ENCODE peak calls at places on chromosomes 11 and 22, in five cellular contexts. One of them, this sample, is unnamed.

GRCh38 chr11:69220581-69221051 is 64.9 kb downstream of the SMIM38 start:
- DNase-seq in K562: no peak
- DNase-seq in HCT116: no peak
- DNase-seq in H1: no peak
- DNase-seq in HepG2: no peak
- DNase-seq in this sample: no peak

GRCh38 chr11:20407344-20407743 is 19.8 kb downstream of the PRMT3 start:
- DNase-seq in K562: no peak
- DNase-seq in HCT116: no peak
- DNase-seq in H1: no peak
- DNase-seq in HepG2: no peak
- DNase-seq in this sample: no peak

GRCh38 chr11:113286509-113287497 is 27.6 kb upstream of the TTC12 start:
- DNase-seq in K562: no peak
- DNase-seq in HCT116: no peak
- DNase-seq in H1: no peak
- DNase-seq in HepG2: no peak
- DNase-seq in this sample: no peak

GRCh38 chr11:71481101-71481960 is 28.3 kb downstream of the NADSYN1 start:
- DNase-seq in K562: no peak
- DNase-seq in HCT116: no peak
- DNase-seq in H1: no peak
- DNase-seq in HepG2: no peak
- DNase-seq in this sample: no peak

GRCh38 chr11:64874308-64874707 is 4.1 kb downstream of the EHD1 start:
- DNase-seq in K562: no peak
- DNase-seq in HCT116: no peak
- DNase-seq in H1: no peak
- DNase-seq in HepG2: no peak
- DNase-seq in this sample: no peak

GRCh38 chr22:45818130-45819085 is 146.8 kb downstream of the ATXN10 start:
- DNase-seq in K562: no peak
- DNase-seq in HCT116: no peak
- DNase-seq in H1: no peak
- DNase-seq in HepG2: peak; percentile 16
- DNase-seq in this sample: no peak

GRCh38 chr11:123707606-123708205 is 33.8 kb downstream of the ZNF202 start:
- DNase-seq in K562: peak; percentile 72
- DNase-seq in HCT116: peak; percentile 57
- DNase-seq in H1: peak; percentile 15
- DNase-seq in HepG2: peak; percentile 42
- DNase-seq in this sample: peak; percentile 30

GRCh38 chr11:128324051-128324481 is 263.3 kb downstream of the ETS1 start:
- DNase-seq in K562: no peak
- DNase-seq in HCT116: no peak
- DNase-seq in H1: no peak
- DNase-seq in HepG2: no peak
- DNase-seq in this sample: no peak

GRCh38 chr11:13076961-13077360 is 67.8 kb downstream of the RASSF10 start:
- DNase-seq in K562: no peak
- DNase-seq in HCT116: no peak
- DNase-seq in H1: no peak
- DNase-seq in HepG2: no peak
- DNase-seq in this sample: no peak

GRCh38 chr11:30586251-30587144 is at the start of gene MPPED2:
- DNase-seq in K562: peak; percentile 2
- DNase-seq in HCT116: no peak
- DNase-seq in H1: no peak
- DNase-seq in HepG2: no peak
- DNase-seq in this sample: no peak

GRCh38 chr11:93073508-93074280 is 104.2 kb downstream of the MTNR1B start:
- DNase-seq in K562: no peak
- DNase-seq in HCT116: no peak
- DNase-seq in H1: no peak
- DNase-seq in HepG2: no peak
- DNase-seq in this sample: no peak
- TF ChIP-seq ZNF274 in K562: no peak
- TF ChIP-seq ZNF274 in HCT116: no peak
- TF ChIP-seq ZNF274 in H1: no peak
- TF ChIP-seq ZNF274 in HepG2: no peak
- TF ChIP-seq ZNF274 in this sample: no peak

DNA sequence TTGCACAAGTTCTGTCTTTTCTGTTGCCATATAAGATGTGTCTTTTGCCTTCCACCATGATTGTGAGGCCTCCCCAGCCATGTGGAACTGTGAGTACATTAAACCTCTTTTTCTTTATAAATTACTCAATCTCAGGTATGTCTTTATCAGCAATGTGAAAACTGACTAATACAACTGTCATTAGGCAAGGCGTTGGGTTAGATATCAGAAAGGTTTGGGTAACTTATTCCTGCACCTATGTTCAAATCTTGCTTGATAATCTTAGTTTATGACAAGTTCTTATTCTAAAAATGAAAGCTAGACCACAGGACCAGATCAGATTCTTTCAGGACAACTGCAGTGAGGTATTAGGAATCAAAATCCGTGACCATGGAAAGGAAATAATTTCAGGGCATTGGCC is 160.6 kb upstream of the BDNF start:
- DNase-seq in K562: no peak
- DNase-seq in HCT116: no peak
- DNase-seq in H1: no peak
- DNase-seq in HepG2: no peak
- DNase-seq in this sample: no peak
- TF ChIP-seq ZNF274 in K562: no peak
- TF ChIP-seq ZNF274 in HCT116: no peak
- TF ChIP-seq ZNF274 in H1: no peak
- TF ChIP-seq ZNF274 in HepG2: no peak
- TF ChIP-seq ZNF274 in this sample: no peak

GRCh38 chr11:47980093-47980906 is at the start of gene PTPRJ:
- DNase-seq in K562: peak; percentile 75
- DNase-seq in HCT116: no peak
- DNase-seq in H1: no peak
- DNase-seq in HepG2: no peak
- DNase-seq in this sample: no peak

GRCh38 chr11:47983464-47984397 is 3.4 kb downstream of the PTPRJ start:
- DNase-seq in K562: peak; percentile 68
- DNase-seq in HCT116: no peak
- DNase-seq in H1: no peak
- DNase-seq in HepG2: no peak
- DNase-seq in this sample: no peak

GRCh38 chr11:47981667-47982404 is 1.5 kb downstream of the PTPRJ start:
- DNase-seq in K562: no peak
- DNase-seq in HCT116: no peak
- DNase-seq in H1: no peak
- DNase-seq in HepG2: no peak
- DNase-seq in this sample: no peak

GRCh38 chr11:47979378-47980092 is 824 bp upstream of the PTPRJ start:
- DNase-seq in K562: no peak
- DNase-seq in HCT116: no peak
- DNase-seq in H1: no peak
- DNase-seq in HepG2: no peak
- DNase-seq in this sample: no peak

GRCh38 chr11:47980907-47981621 is 705 bp downstream of the PTPRJ start:
- DNase-seq in K562: no peak
- DNase-seq in HCT116: no peak
- DNase-seq in H1: no peak
- DNase-seq in HepG2: no peak
- DNase-seq in this sample: no peak
- TF ChIP-seq ZNF274 in K562: no peak
- TF ChIP-seq ZNF274 in HCT116: no peak
- TF ChIP-seq ZNF274 in H1: no peak
- TF ChIP-seq ZNF274 in HepG2: no peak
- TF ChIP-seq ZNF274 in this sample: no peak

GRCh38 chr22:50551160-50551752 is 5.6 kb downstream of the KLHDC7B start:
- DNase-seq in K562: no peak
- DNase-seq in HCT116: no peak
- DNase-seq in H1: no peak
- DNase-seq in HepG2: no peak
- DNase-seq in this sample: no peak

GRCh38 chr22:50548913-50549790 is 3.5 kb downstream of the KLHDC7B start:
- DNase-seq in K562: no peak
- DNase-seq in HCT116: no peak
- DNase-seq in H1: no peak
- DNase-seq in HepG2: no peak
- DNase-seq in this sample: no peak

GRCh38 chr22:50550395-50550794 is 4.7 kb downstream of the KLHDC7B start:
- DNase-seq in K562: no peak
- DNase-seq in HCT116: no peak
- DNase-seq in H1: no peak
- DNase-seq in HepG2: no peak
- DNase-seq in this sample: no peak

GRCh38 chr22:50548046-50548912 is 2.6 kb downstream of the KLHDC7B start:
- DNase-seq in K562: no peak
- DNase-seq in HCT116: no peak
- DNase-seq in H1: no peak
- DNase-seq in HepG2: no peak
- DNase-seq in this sample: no peak

DNA sequence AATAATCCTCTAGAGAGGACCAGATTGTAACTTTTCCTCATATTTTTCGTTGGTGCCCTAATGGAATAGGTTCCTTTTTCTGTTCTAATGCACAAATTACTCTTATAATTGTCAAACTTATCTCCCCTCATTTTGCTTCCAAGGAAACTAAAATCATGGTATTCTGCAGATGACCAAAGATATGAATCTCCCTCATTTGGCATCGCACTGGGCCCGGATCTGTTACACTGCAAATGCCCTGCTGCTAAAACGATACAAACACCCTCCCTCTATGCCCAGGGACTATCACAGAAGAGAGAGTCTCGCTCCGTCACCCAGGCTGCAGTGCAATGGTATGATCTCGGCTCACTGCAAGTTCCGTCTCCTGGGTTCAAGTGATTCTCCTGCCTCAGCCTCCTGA is 7.6 kb downstream of the KLHDC7B start:
- DNase-seq in K562: no peak
- DNase-seq in HCT116: no peak
- DNase-seq in H1: no peak
- DNase-seq in HepG2: no peak
- DNase-seq in this sample: no peak
- TF ChIP-seq ZNF274 in K562: no peak
- TF ChIP-seq ZNF274 in HCT116: no peak
- TF ChIP-seq ZNF274 in H1: no peak
- TF ChIP-seq ZNF274 in HepG2: no peak
- TF ChIP-seq ZNF274 in this sample: no peak

GRCh38 chr22:30429887-30430286 is 4.3 kb downstream of the MTFP1 start:
- DNase-seq in K562: no peak
- DNase-seq in HCT116: no peak
- DNase-seq in H1: no peak
- DNase-seq in HepG2: no peak
- DNase-seq in this sample: no peak
- TF ChIP-seq ZNF274 in K562: no peak
- TF ChIP-seq ZNF274 in HCT116: no peak
- TF ChIP-seq ZNF274 in H1: no peak
- TF ChIP-seq ZNF274 in HepG2: no peak
- TF ChIP-seq ZNF274 in this sample: no peak

DNA sequence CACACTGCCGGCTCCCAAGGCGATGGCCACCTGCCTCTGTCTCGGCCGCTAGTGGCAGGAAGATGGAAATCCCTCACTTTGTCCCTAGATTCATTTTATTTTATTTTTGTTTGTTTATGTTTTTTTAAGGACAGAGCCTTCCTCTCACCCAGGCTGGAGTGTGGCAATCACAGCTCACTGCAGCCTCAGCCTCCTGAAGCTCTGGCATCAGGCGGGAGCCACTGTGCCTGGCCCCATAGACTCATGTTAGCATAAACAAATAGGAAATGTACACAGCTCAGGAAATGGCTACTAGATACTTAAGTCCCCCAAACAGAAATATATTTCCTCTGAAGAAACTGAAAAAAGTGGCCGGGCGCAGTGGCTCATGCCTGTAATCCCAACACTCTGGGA is 3.5 kb downstream of the TMEM80 start:
- DNase-seq in K562: no peak
- DNase-seq in HCT116: no peak
- DNase-seq in H1: no peak
- DNase-seq in HepG2: no peak
- DNase-seq in this sample: no peak
- TF ChIP-seq ZNF274 in K562: no peak
- TF ChIP-seq ZNF274 in HCT116: no peak
- TF ChIP-seq ZNF274 in H1: no peak
- TF ChIP-seq ZNF274 in HepG2: no peak
- TF ChIP-seq ZNF274 in this sample: no peak

GRCh38 chr22:39414377-39414776 is 14.8 kb downstream of the TAB1 start:
- DNase-seq in K562: no peak
- DNase-seq in HCT116: no peak
- DNase-seq in H1: no peak
- DNase-seq in HepG2: no peak
- DNase-seq in this sample: no peak

GRCh38 chr22:39408173-39408572 is 8.6 kb downstream of the TAB1 start:
- DNase-seq in K562: no peak
- DNase-seq in HCT116: no peak
- DNase-seq in H1: no peak
- DNase-seq in HepG2: no peak
- DNase-seq in this sample: no peak

GRCh38 chr22:39409630-39410029 is 10.1 kb downstream of the TAB1 start:
- DNase-seq in K562: no peak
- DNase-seq in HCT116: no peak
- DNase-seq in H1: no peak
- DNase-seq in HepG2: no peak
- DNase-seq in this sample: no peak

GRCh38 chr22:39405346-39406085 is 5.9 kb downstream of the TAB1 start:
- DNase-seq in K562: no peak
- DNase-seq in HCT116: no peak
- DNase-seq in H1: no peak
- DNase-seq in HepG2: no peak
- DNase-seq in this sample: no peak

GRCh38 chr22:39408807-39409206 is 9.2 kb downstream of the TAB1 start:
- DNase-seq in K562: no peak
- DNase-seq in HCT116: no peak
- DNase-seq in H1: no peak
- DNase-seq in HepG2: no peak
- DNase-seq in this sample: no peak
- TF ChIP-seq ZNF274 in K562: no peak
- TF ChIP-seq ZNF274 in HCT116: no peak
- TF ChIP-seq ZNF274 in H1: no peak
- TF ChIP-seq ZNF274 in HepG2: no peak
- TF ChIP-seq ZNF274 in this sample: no peak

DNA sequence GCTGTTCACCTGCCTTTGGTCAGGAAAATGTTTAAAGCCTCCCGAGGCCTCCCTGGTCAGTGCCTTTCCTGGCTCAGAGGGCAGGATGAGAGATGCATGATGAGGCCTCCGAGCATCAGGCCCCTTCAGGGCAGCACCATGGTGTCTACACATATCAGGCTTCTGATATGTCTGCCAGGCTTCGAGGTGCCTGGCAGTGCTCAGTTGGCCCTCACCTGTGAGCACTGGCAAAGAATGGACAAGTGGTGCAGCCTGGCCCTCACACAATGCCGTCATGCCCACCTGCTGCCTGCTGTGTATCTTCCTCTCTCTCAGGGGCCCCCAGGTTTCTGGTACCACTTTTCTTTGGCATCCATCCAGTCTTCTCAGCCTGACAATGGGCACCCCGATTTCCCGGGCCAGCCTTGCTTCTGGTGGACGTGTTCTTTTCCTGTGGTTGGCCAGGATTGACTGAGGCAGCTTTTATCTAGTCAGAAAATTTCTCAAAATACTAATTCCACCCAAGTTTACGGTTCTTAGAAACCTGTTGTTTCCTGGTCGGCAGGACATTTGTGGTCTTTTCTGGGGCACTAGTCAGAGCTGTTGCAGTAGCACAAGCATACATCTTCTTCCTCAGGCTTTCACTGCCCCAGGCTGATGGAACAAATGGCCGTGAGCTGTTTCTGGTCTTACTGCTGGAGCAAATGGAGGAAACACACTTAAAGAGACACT is 76.8 kb upstream of the SUSD2 start:
- DNase-seq in K562: no peak
- DNase-seq in HCT116: no peak
- DNase-seq in H1: no peak
- DNase-seq in HepG2: no peak
- DNase-seq in this sample: no peak
- TF ChIP-seq ZNF274 in K562: no peak
- TF ChIP-seq ZNF274 in HCT116: no peak
- TF ChIP-seq ZNF274 in H1: no peak
- TF ChIP-seq ZNF274 in HepG2: no peak
- TF ChIP-seq ZNF274 in this sample: no peak

This sample was measured in GM12878.